ENCODE peak calls at places on chromosomes 5 and 9, in four cellular contexts. A, F, N and P are unnamed samples. For H3K4me1, the result is how much of the 10 kb centered on the place peaks cover.

GRCh38 chr9:135555910-135556309 is 5.6 kb upstream of the PAEP start:
- DNase-seq in A (no peak), F (no peak), N (no peak), P (no peak)

GRCh38 chr5:35129276-35129675 is 81.5 kb upstream of the AGXT2 start:
- DNase-seq in N (no peak), A (no peak), F (no peak), P (no peak)

GRCh38 chr5:40572947-40573346 is 106.8 kb upstream of the PTGER4 start:
- DNase-seq in N (no peak), F (peak), A (no peak), P (no peak)

GRCh38 chr5:175059687-175060194 is 335.4 kb downstream of the MSX2 start:
- DNase-seq in A (peak), N (no peak), F (no peak), P (peak)

GRCh38 chr9:82783045-82783444 is 279.9 kb downstream of the RASEF start:
- DNase-seq in F (no peak), N (peak), A (no peak), P (no peak)

GRCh38 chr9:120306088-120306487 is 273.9 kb downstream of the CDK5RAP2 start:
- DNase-seq in A (no peak), F (no peak), N (no peak), P (no peak)

GRCh38 chr5:154756871-154757646 is 1.9 kb downstream of the LARP1 start:
- DNase-seq in N (peak), A (peak), F (no peak), P (peak)

GRCh38 chr9:138064547-138064946 is 187.0 kb downstream of the CACNA1B start:
- DNase-seq in F (no peak), A (no peak), N (no peak), P (no peak)

GRCh38 chr5:159412284-159413046 is 82.2 kb upstream of the IL12B start:
- DNase-seq in F (no peak), A (no peak), N (peak), P (no peak)

GRCh38 chr5:73419414-73420390 is 28.9 kb downstream of the FOXD1 start:
- DNase-seq in A (peak), N (no peak), F (peak), P (peak)

GRCh38 chr5:56669534-56670483 is 145.5 kb upstream of the MAP3K1 start:
- DNase-seq in N (peak), A (peak), F (peak), P (no peak)

GRCh38 chr9:35333551-35333950 is 156.4 kb upstream of the RUSC2 start:
- DNase-seq in A (no peak), N (no peak), F (no peak), P (no peak)

GRCh38 chr9:6054280-6055099 is 39.1 kb upstream of the RANBP6 start:
- DNase-seq in F (peak), A (peak), N (peak), P (peak)

GRCh38 chr5:57841671-57842375 is 359.2 kb upstream of the ACTBL2 start:
- DNase-seq in N (no peak), F (no peak), A (no peak), P (no peak)

GRCh38 chr5:40834849-40835787 is at the start of gene RPL37:
- DNase-seq in F (peak), N (peak), A (peak), P (peak)

GRCh38 chr5:145936401-145937131 is at the start of gene SH3RF2:
- DNase-seq in A (peak), F (no peak), N (peak), P (peak)

GRCh38 chr5:5685737-5686136 is 263.3 kb downstream of the ICE1 start:
- DNase-seq in F (no peak), N (no peak), A (no peak), P (no peak)

GRCh38 chr9:7452378-7452777 is 347.2 kb downstream of the DMAC1 start:
- DNase-seq in N (no peak), F (no peak), A (no peak), P (no peak)

GRCh38 chr5:68456756-68457217 is 241.2 kb downstream of the PIK3R1 start:
- DNase-seq in N (peak), A (peak), F (no peak), P (peak)

GRCh38 chr9:36284226-36284625 is 26.0 kb upstream of the GNE start:
- DNase-seq in N (no peak), A (no peak), F (no peak), P (no peak)

GRCh38 chr9:127706836-127707241 is at the start of gene CFAP157:
- DNase-seq in N (no peak), A (peak), F (no peak), P (no peak)

GRCh38 chr9:131366745-131367401 is 27.0 kb upstream of the PRRC2B start:
- DNase-seq in A (peak), N (peak), F (no peak), P (peak)

GRCh38 chr5:87122171-87122977 is 145.3 kb upstream of the RASA1 start:
- DNase-seq in N (no peak), F (no peak), A (no peak), P (no peak)

GRCh38 chr9:36074870-36075532 is 38.3 kb downstream of the RECK start:
- DNase-seq in N (peak), F (peak), A (peak), P (peak)

GRCh38 chr5:75610201-75610600 is 1.1 kb upstream of the ANKDD1B start:
- DNase-seq in N (no peak), F (no peak), A (no peak), P (no peak)

GRCh38 chr9:106921341-106921899 is 58.5 kb downstream of the ZNF462 start:
- DNase-seq in N (peak), A (peak), F (peak), P (peak)

GRCh38 chr9:88065609-88066008 is 72.7 kb downstream of the SPATA31C2 start:
- DNase-seq in A (peak), F (no peak), N (no peak), P (no peak)

GRCh38 chr5:132259061-132259851 is 1.8 kb downstream of the PDLIM4 start:
- DNase-seq in A (peak), N (peak), F (peak), P (peak)

GRCh38 chr5:74028406-74028805 is 402.4 kb downstream of the ARHGEF28 start:
- DNase-seq in N (no peak), A (no peak), F (no peak), P (no peak)

DNA sequence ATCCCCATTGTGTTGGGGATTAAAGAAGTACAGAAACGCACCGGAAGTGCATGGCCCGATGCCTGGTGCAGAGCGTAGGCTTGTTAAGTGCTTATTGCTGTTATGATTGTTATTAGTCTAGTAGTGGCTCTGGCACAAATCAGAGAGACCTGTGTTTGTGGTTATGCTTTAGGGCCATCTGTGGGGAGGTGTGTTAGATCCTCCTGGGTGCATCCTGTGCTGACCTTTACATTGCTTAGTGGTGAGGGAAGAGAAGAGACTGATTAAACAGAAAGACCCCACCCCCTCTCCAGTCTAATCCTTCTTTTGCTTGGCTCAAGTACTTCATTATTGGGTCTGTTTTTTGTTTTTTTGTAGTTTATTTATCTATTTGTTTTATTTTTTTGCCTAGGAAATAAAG is 112.7 kb upstream of the SPRY4 start:
- DNase-seq in F (no peak), A (no peak), N (no peak), P (no peak)
- H3K4me1 ChIP-seq in F (under half), A (under half), N (under half), P (under half)

GRCh38 chr5:72347801-72348305 is 27.7 kb downstream of the PTCD2 start:
- DNase-seq in F (no peak), N (no peak), A (no peak), P (no peak)
- TF ChIP-seq POLR2A in F (no peak), N (no peak), A (no peak), P (no peak)

GRCh38 chr5:107395632-107396350 is 274.9 kb downstream of the EFNA5 start:
- DNase-seq in N (no peak), F (no peak), A (no peak), P (no peak)
- H3K27ac ChIP-seq in N (no peak), F (peak), A (no peak), P (no peak)

DNA sequence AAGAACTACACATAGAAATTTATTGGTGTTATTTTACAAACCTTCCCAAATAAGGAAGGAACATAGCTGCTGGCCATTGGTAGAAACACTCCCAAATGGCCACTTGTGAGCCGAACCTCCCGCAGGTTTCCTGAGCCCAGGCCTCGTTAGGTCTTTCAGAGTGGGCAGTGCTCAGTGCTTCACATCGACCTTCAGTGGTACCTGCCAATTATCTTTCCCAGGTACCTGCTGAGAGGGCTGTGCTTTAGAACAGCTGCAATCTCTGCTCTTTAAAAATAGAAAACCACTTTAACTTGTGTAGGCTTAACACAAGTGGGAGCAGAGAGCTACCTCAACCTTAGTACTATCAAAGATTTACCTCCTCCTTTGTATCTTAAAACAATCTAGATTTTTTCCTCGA is 334.1 kb downstream of the RFX3 start:
- DNase-seq in N (no peak), F (no peak), A (no peak), P (no peak)
- H3K4me1 ChIP-seq in N (under half), F (under half), A (under half), P (under half)

GRCh38 chr5:1594336-1595106 is 70.8 kb upstream of the LPCAT1 start:
- DNase-seq in A (peak), N (peak), F (peak), P (peak)
- TF ChIP-seq POLR2A in A (peak), N (no peak), F (no peak), P (no peak)

GRCh38 chr9:77495834-77496671 is 152.1 kb downstream of the GNA14 start:
- DNase-seq in A (no peak), F (no peak), N (no peak), P (peak)
- H3K27ac ChIP-seq in A (no peak), F (no peak), N (no peak), P (peak)

DNA sequence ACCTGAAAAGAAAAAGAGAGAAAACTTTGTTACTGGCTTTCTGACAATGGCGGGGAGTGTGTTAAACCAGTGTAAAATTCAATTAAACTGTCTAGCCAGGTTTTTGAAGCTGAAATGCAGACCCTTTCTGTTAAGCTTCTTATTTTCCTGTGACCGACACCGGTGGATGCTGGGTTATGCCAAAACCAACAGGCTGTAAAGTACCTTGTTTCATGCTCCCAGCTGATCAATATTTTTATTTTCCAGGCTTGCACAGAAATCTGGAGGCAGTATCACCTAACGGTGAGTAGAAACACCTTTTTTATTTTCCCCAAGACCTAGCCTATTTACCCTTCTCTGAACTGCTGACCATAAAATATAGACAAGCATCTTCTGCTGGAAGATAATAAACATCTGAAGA is 94.9 kb upstream of the GRHPR start:
- DNase-seq in F (no peak), N (no peak), A (no peak), P (no peak)
- H3K4me1 ChIP-seq in F (under half), N (under half), A (under half), P (under half)

DNA sequence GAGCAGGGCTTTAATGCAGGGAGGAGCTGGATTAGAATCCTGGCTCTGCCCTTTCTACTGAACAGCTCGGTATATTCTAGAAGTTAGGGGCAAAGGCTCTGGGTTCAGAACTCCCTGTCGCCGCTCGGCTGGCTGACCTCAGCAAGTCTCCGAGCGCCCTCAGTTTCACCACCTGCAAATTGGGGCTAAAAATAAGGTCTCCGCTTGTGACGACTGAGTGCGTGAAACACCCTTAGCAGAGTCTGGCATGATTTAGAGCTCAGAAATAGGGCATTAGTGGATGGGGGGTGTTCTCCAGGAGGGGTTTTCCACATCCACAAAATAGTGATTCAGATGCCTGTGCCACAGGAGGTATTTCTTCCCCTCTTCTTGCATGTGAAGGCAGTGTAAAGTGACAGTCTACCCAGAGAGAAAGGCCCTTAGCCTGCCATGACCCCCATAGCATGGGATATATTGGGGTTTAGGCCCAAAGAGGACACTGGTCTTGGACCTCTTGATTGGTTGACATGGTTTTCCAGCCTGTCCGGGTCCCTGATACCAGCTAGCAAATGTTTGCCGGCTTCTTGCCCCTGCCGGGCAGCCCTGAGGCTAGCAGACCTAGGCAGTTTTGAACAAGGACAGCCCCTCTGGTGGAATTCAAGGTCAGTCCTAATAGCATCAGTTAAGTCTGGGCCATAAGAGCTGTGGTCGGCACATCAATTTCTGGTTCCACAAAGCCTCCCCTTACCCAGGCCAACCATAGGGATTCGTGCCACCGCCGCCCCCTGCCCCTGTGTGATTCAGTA is 1.4 kb downstream of the ERGIC1 start:
- DNase-seq in N (no peak), A (no peak), F (no peak), P (no peak)
- TF ChIP-seq POLR2A in N (no peak), A (no peak), F (no peak), P (no peak)

GRCh38 chr5:109907751-109908150 is 218.0 kb downstream of the MAN2A1 start:
- DNase-seq in A (no peak), F (peak), N (no peak), P (no peak)

GRCh38 chr5:109901628-109901981 is 211.9 kb downstream of the MAN2A1 start:
- DNase-seq in F (no peak), A (no peak), N (no peak), P (no peak)

GRCh38 chr5:109903061-109903460 is 213.3 kb downstream of the MAN2A1 start:
- DNase-seq in A (no peak), F (no peak), N (no peak), P (no peak)

GRCh38 chr5:109907189-109907588 is 217.5 kb downstream of the MAN2A1 start:
- DNase-seq in N (no peak), F (peak), A (no peak), P (no peak)

GRCh38 chr5:109905906-109906305 is 216.2 kb downstream of the MAN2A1 start:
- DNase-seq in F (no peak), N (no peak), A (no peak), P (no peak)
- H3K27ac ChIP-seq in F (no peak), N (no peak), A (no peak), P (no peak)